ENCODE peak calls at places on chromosomes 5 and 9, in six cellular contexts. J, Z, V, K, F and T are unnamed samples.
A peak's percentile ranks its signal among the peaks of the same experiment; 100 is the strongest.

GRCh38 chr5:173734716-173735115 is 118.3 kb upstream of the BOD1 start:
- DNase-seq in F (no peak), K (no peak), J (no peak), Z (no peak), V (no peak), T (no peak)

GRCh38 chr5:81425569-81425968 is 31.6 kb upstream of the ACOT12 start:
- DNase-seq in V (peak; percentile 61), Z (no peak), F (no peak), K (peak; percentile 37), J (peak; percentile 64), T (no peak)

GRCh38 chr5:1702318-1702717 is 97.3 kb downstream of the MRPL36 start:
- DNase-seq in K (no peak), V (no peak), J (no peak), Z (no peak), F (no peak), T (no peak)

GRCh38 chr9:126373241-126373640 is 46.6 kb downstream of the MVB12B start:
- DNase-seq in F (no peak), V (no peak), Z (no peak), K (peak; percentile 16), J (no peak), T (no peak)

GRCh38 chr9:85249313-85249621 is 492.5 kb downstream of the AGTPBP1 start:
- DNase-seq in F (no peak), K (no peak), J (no peak), Z (no peak), V (no peak), T (no peak)

GRCh38 chr5:115472601-115473000 is 72.0 kb downstream of the FEM1C start:
- DNase-seq in V (no peak), J (peak; percentile 80), K (no peak), Z (no peak), F (no peak), T (no peak)

GRCh38 chr9:16121593-16121992 is 568.8 kb downstream of the CCDC171 start:
- DNase-seq in J (peak; percentile 21), F (no peak), Z (no peak), V (peak; percentile 43), K (no peak), T (no peak)

GRCh38 chr9:97704851-97705250 is 7.7 kb upstream of the XPA start:
- DNase-seq in V (peak; percentile 19), Z (no peak), J (no peak), F (no peak), K (no peak), T (no peak)

GRCh38 chr9:124805186-124805585 is 28.3 kb downstream of the OLFML2A start:
- DNase-seq in F (no peak), J (no peak), K (no peak), Z (no peak), V (no peak), T (no peak)

GRCh38 chr9:88322906-88323566 is 65.2 kb upstream of the SPIN1 start:
- DNase-seq in J (peak; percentile 78), V (no peak), K (peak; percentile 21), Z (no peak), F (no peak), T (no peak)

GRCh38 chr5:73363911-73364730 is 84.5 kb downstream of the FOXD1 start:
- DNase-seq in V (peak; percentile 68), Z (no peak), J (peak; percentile 76), K (no peak), F (no peak), T (peak; percentile 54)

GRCh38 chr9:109918359-109919163 is 138.6 kb downstream of the PALM2AKAP2 start:
- DNase-seq in Z (no peak), F (no peak), V (no peak), K (peak; percentile 90), J (no peak), T (no peak)

GRCh38 chr9:16964228-16964627 is 93.8 kb upstream of the BNC2 start:
- DNase-seq in V (peak; percentile 98), K (no peak), J (peak; percentile 79), F (no peak), Z (peak; percentile 99), T (peak; percentile 99)

GRCh38 chr5:176611435-176611834 is 1.5 kb upstream of the GPRIN1 start:
- DNase-seq in F (no peak), J (peak; percentile 92), K (peak; percentile 50), V (peak; percentile 85), Z (peak; percentile 72), T (peak; percentile 57)
- TF ChIP-seq CTCF in F (no peak), J (no peak), K (no peak), V (no peak), Z (no peak), T (no peak)

GRCh38 chr5:151225071-151225470 is 1.2 kb upstream of the CCDC69 start:
- DNase-seq in J (no peak), V (no peak), F (no peak), K (no peak), Z (no peak), T (no peak)

GRCh38 chr5:151224372-151224771 is 480 bp upstream of the CCDC69 start:
- DNase-seq in V (no peak), K (peak; percentile 59), J (no peak), Z (no peak), F (no peak), T (no peak)

GRCh38 chr5:151222769-151223446 is 984 bp downstream of the CCDC69 start:
- DNase-seq in Z (no peak), F (no peak), K (peak; percentile 78), J (peak; percentile 54), V (no peak), T (no peak)

GRCh38 chr5:151222054-151222768 is 1.7 kb downstream of the CCDC69 start:
- DNase-seq in K (no peak), F (no peak), J (no peak), Z (no peak), V (no peak), T (no peak)

GRCh38 chr5:151223447-151224264 is at the start of gene CCDC69:
- DNase-seq in K (peak; percentile 84), V (peak; percentile 47), F (no peak), J (peak; percentile 79), Z (no peak), T (peak; percentile 28)
- TF ChIP-seq CTCF in K (no peak), V (peak; percentile 16), F (no peak), J (no peak), Z (no peak), T (peak; percentile 9)

GRCh38 chr5:133404724-133405123 is 207.6 kb downstream of the FSTL4 start:
- DNase-seq in Z (no peak), J (peak; percentile 14), K (no peak), V (peak; percentile 22), F (no peak), T (no peak)
- TF ChIP-seq CTCF in Z (peak; percentile 21), J (no peak), K (peak; percentile 16), V (peak; percentile 3), F (no peak), T (no peak)

DNA sequence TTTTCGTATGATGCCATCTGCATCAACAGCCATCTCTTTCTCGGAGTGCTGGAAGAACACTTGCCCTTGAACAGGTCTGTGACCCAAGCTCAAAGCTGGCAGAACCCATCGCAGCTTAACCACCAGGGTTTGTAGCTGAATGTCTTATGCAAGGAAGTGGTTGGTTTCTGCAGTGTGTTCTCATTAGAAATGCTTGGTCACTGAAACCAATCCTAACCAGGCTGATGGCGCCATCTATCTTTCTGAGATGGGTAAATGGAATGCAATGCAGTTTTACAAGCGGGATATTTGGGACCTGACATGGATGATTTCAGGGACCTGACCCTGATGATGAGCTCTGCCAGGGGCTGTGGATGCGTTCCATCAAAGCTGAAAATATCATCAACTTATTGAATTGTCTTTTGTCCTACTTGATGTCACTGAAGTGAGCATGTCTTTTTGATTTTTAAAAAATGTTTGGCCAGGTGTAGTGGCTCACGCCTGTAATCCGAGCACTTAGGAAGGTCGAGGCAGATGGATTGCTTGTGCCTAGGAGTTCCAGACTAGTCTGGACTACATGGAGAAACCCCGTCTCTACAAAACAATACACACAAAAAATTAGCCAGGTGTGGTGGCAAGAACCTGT is 28.7 kb downstream of the DMRT3 start:
- DNase-seq in Z (peak; percentile 11), J (peak; percentile 72), V (peak; percentile 61), K (peak; percentile 83), F (no peak), T (peak; percentile 11)
- TF ChIP-seq CTCF in Z (peak; percentile 62), J (peak; percentile 67), V (peak; percentile 73), K (peak; percentile 64), F (no peak), T (peak; percentile 63)

GRCh38 chr9:6842584-6842947 is 84.8 kb downstream of the KDM4C start:
- DNase-seq in F (no peak), Z (no peak), K (no peak), V (peak; percentile 63), J (peak; percentile 48), T (no peak)

GRCh38 chr9:6843742-6844141 is 86.0 kb downstream of the KDM4C start:
- DNase-seq in K (no peak), Z (no peak), J (no peak), F (no peak), V (no peak), T (no peak)

GRCh38 chr9:6845128-6845826 is 87.5 kb downstream of the KDM4C start:
- DNase-seq in F (no peak), Z (no peak), V (no peak), J (no peak), K (no peak), T (no peak)

DNA sequence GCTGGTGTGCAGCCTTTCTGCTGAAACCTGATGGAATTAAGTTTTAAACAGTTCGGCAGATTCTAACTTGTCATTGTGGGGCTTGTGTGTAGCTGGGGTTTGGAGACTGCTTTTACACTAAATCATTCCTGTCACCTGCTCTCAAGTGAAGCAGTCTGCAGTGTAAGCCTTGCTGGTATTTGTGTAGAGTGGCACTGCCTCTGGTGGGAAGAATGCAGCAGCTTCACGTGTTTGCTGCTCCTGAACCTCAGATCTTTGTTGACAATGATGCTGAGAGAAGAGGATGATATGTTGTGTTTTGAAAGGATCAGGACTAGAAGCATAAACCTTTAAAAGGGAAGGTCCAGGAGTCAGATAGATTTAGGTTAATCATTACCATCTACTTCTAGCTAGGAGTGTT is 88.1 kb downstream of the KDM4C start:
- DNase-seq in F (no peak), J (no peak), V (no peak), Z (no peak), K (no peak), T (no peak)
- TF ChIP-seq CTCF in F (no peak), J (peak; percentile 36), V (peak; percentile 21), Z (peak; percentile 48), K (no peak), T (peak; percentile 19)

GRCh38 chr5:129048509-129048908 is 46.0 kb upstream of the ISOC1 start:
- DNase-seq in K (no peak), V (no peak), Z (no peak), J (no peak), F (no peak), T (no peak)

GRCh38 chr5:129051283-129051682 is 43.3 kb upstream of the ISOC1 start:
- DNase-seq in J (no peak), K (no peak), V (no peak), Z (no peak), F (no peak), T (no peak)

GRCh38 chr5:129057329-129057728 is 37.2 kb upstream of the ISOC1 start:
- DNase-seq in V (no peak), J (no peak), F (no peak), K (no peak), Z (no peak), T (no peak)

GRCh38 chr5:129049116-129049515 is 45.4 kb upstream of the ISOC1 start:
- DNase-seq in J (no peak), K (no peak), Z (no peak), F (no peak), V (peak; percentile 4), T (no peak)

GRCh38 chr5:129053438-129053837 is 41.1 kb upstream of the ISOC1 start:
- DNase-seq in Z (no peak), F (no peak), J (no peak), K (no peak), V (no peak), T (no peak)
- TF ChIP-seq CTCF in Z (no peak), F (no peak), J (no peak), K (no peak), V (no peak), T (no peak)